ENCODE peak calls at places on chromosomes 5 and 9, in four cellular contexts. V is IMR-90, O is heart left ventricle, L is OCI-LY7. D is an unnamed sample.

GRCh38 chr5:149719666-149720065 is 10.4 kb upstream of the PPARGC1B start:
- DNase-seq in V (no peak), O (no peak), L (no peak), D (peak; percentile 84)

GRCh38 chr9:17810728-17811634 is 232.1 kb downstream of the SH3GL2 start:
- DNase-seq in V (peak; percentile 66), O (no peak), L (peak; percentile 68), D (peak; percentile 26)

GRCh38 chr5:105475401-105475800 is 1912.8 kb upstream of the NUDT12 start:
- DNase-seq in V (no peak), O (no peak), L (no peak), D (no peak)

GRCh38 chr5:52856564-52856963 is 68.8 kb downstream of the ITGA1 start:
- DNase-seq in V (peak; percentile 72), O (no peak), L (no peak), D (no peak)

GRCh38 chr9:126228111-126228778 is 98.4 kb upstream of the MVB12B start:
- DNase-seq in V (no peak), O (no peak), L (no peak), D (no peak)

GRCh38 chr5:133489632-133490031 is 122.7 kb downstream of the FSTL4 start:
- DNase-seq in V (no peak), O (no peak), L (peak; percentile 35), D (peak; percentile 49)

GRCh38 chr5:172802585-172803176 is 31.4 kb upstream of the ERGIC1 start:
- DNase-seq in V (peak; percentile 83), O (no peak), L (no peak), D (no peak)

GRCh38 chr5:94618029-94618492 is 343 bp downstream of the KIAA0825 start:
- DNase-seq in V (peak; percentile 57), O (peak; percentile 69), L (peak; percentile 16), D (peak; percentile 51)

GRCh38 chr9:115042781-115043509 is 75.0 kb downstream of the TNC start:
- DNase-seq in V (no peak), O (no peak), L (no peak), D (no peak)

GRCh38 chr5:142323480-142324376 is 1.1 kb downstream of the SPRY4 start:
- DNase-seq in V (peak; percentile 48), O (peak; percentile 64), L (no peak), D (no peak)

GRCh38 chr5:154288145-154288544 is 97.6 kb downstream of the GALNT10 start:
- DNase-seq in V (peak; percentile 72), O (no peak), L (no peak), D (no peak)

GRCh38 chr5:106454651-106455415 is 1215.9 kb downstream of the EFNA5 start:
- DNase-seq in V (peak; percentile 36), O (no peak), L (peak; percentile 16), D (peak; percentile 89)

GRCh38 chr9:122991370-122991830 is 42.1 kb upstream of the GPR21 start:
- DNase-seq in V (peak; percentile 94), O (no peak), L (peak; percentile 51), D (peak; percentile 89)

GRCh38 chr5:38738898-38739743 is 106.7 kb upstream of the OSMR start:
- DNase-seq in V (no peak), O (no peak), L (no peak), D (no peak)

GRCh38 chr5:143261748-143262392 is 141.6 kb downstream of the NR3C1 start:
- DNase-seq in V (peak; percentile 89), O (no peak), L (no peak), D (peak; percentile 92)

GRCh38 chr9:129183495-129184308 is 5.6 kb upstream of the IER5L start:
- DNase-seq in V (peak; percentile 21), O (no peak), L (peak; percentile 26), D (no peak)

GRCh38 chr5:44987026-44987425 is 178.3 kb downstream of the MRPS30 start:
- DNase-seq in V (no peak), O (no peak), L (no peak), D (peak; percentile 3)

GRCh38 chr5:158313739-158314464 is 455.0 kb upstream of the CLINT1 start:
- DNase-seq in V (no peak), O (no peak), L (no peak), D (no peak)

GRCh38 chr5:168727547-168728120 is 148.5 kb upstream of the PANK3 start:
- DNase-seq in V (no peak), O (no peak), L (no peak), D (no peak)
- H3K4me1 ChIP-seq in V (no peaks in the 10 kb centered on the region), O (no peaks in the 10 kb centered on the region), L (no peaks in the 10 kb centered on the region), D (no peaks in the 10 kb centered on the region)

GRCh38 chr5:1009359-1010180 is 968 bp downstream of the NKD2 start:
- DNase-seq in V (no peak), O (peak; percentile 61), L (no peak), D (no peak)

GRCh38 chr5:1011226-1011631 is 2.6 kb downstream of the NKD2 start:
- DNase-seq in V (no peak), O (peak; percentile 52), L (peak; percentile 67), D (no peak)

GRCh38 chr5:1010641-1011046 is 2.0 kb downstream of the NKD2 start:
- DNase-seq in V (no peak), O (peak; percentile 58), L (no peak), D (no peak)

GRCh38 chr5:1008451-1009358 is at the start of gene NKD2:
- DNase-seq in V (no peak), O (peak; percentile 75), L (peak; percentile 50), D (no peak)

GRCh38 chr5:1010181-1010510 is 1.5 kb downstream of the NKD2 start:
- DNase-seq in V (no peak), O (no peak), L (no peak), D (no peak)
- TF ChIP-seq CTCF in V (no peak), O (no peak), L (no peak), D (no peak)

GRCh38 chr9:94554439-94555331 is at the start of gene PCAT7:
- DNase-seq in V (no peak), O (no peak), L (peak; percentile 89), D (peak; percentile 33)
- H3K27ac ChIP-seq in V (no peak within 1 kb of the TSS), O (no peak within 1 kb of the TSS), L (peak within 1 kb of the TSS; percentile 77), D (no peak within 1 kb of the TSS)

DNA sequence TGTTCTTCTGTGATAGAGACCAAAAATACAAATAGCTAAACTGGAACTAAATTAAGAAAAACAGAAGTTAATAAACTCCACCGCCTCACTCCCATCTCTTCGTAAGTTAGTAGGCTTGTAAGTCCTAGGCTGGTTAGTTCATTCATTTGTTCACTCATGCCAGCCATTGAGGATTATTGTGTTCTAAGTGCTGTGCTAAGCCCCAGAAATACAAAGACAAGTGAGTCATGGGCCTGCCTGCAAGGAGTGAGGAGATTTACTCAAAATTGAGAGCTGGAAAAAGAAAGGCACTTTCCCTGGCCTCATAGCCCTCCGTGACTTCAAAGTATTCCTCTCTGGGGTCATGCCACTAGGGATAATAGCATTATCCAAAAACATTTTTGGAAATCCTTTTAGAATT is 8.5 kb downstream of the DOCK8 start:
- DNase-seq in V (no peak), O (no peak), L (no peak), D (no peak)
- H3K4me1 ChIP-seq in V (no peaks in the 10 kb centered on the region), O (no peaks in the 10 kb centered on the region), L (no peaks in the 10 kb centered on the region), D (no peaks in the 10 kb centered on the region)

GRCh38 chr9:137836151-137836830 is 41.3 kb upstream of the CACNA1B start:
- DNase-seq in V (no peak), O (no peak), L (no peak), D (no peak)

GRCh38 chr9:137834846-137835546 is 42.6 kb upstream of the CACNA1B start:
- DNase-seq in V (no peak), O (no peak), L (no peak), D (no peak)

GRCh38 chr9:137838576-137838975 is 39.0 kb upstream of the CACNA1B start:
- DNase-seq in V (no peak), O (no peak), L (no peak), D (no peak)

GRCh38 chr9:137837345-137838278 is 40.0 kb upstream of the CACNA1B start:
- DNase-seq in V (no peak), O (no peak), L (no peak), D (no peak)

GRCh38 chr9:137836831-137837241 is 40.7 kb upstream of the CACNA1B start:
- DNase-seq in V (no peak), O (no peak), L (no peak), D (no peak)
- TF ChIP-seq CTCF in V (no peak), O (no peak), L (no peak), D (peak; percentile 4)

D was measured in foreskin keratinocyte.